ENCODE peak calls at places on chromosomes 12 and 14, in ten cellular contexts. F, J, X, K, Y, T, L, D, W and I are unnamed samples.

GRCh38 chr14:85948163-85948562 is 418.2 kb downstream of the FLRT2 start:
- DNase-seq in W (no peak), J (no peak), T (no peak), Y (no peak), F (no peak), K (no peak), L (no peak), X (no peak), D (no peak), I (no peak)

GRCh38 chr12:93451423-93452158 is 9.8 kb upstream of the UBE2N start:
- DNase-seq in W (no peak), K (no peak), Y (no peak), F (no peak), L (no peak), X (no peak), T (no peak), J (no peak), D (no peak), I (no peak)

GRCh38 chr12:78470354-78471195 is 394.0 kb upstream of the SYT1 start:
- DNase-seq in J (peak; percentile 41), K (peak; percentile 69), T (peak; percentile 60), Y (peak; percentile 45), D (no peak), F (peak; percentile 70), L (peak; percentile 38), W (no peak), X (peak; percentile 34), I (no peak)

GRCh38 chr14:95614335-95614734 is 71.9 kb upstream of the TCL1B start:
- DNase-seq in X (no peak), Y (no peak), L (no peak), J (peak; percentile 79), K (no peak), D (no peak), F (peak; percentile 66), W (no peak), T (no peak), I (no peak)

GRCh38 chr12:5171701-5172100 is 128.0 kb downstream of the KCNA5 start:
- DNase-seq in Y (peak; percentile 21), W (no peak), T (peak; percentile 25), K (peak; percentile 66), X (peak; percentile 50), F (no peak), L (peak; percentile 48), D (no peak), J (peak; percentile 4), I (no peak)

GRCh38 chr14:90518075-90518940 is 121.5 kb downstream of the CALM1 start:
- DNase-seq in D (no peak), Y (no peak), F (no peak), W (no peak), K (no peak), L (no peak), T (no peak), J (no peak), X (no peak), I (no peak)

GRCh38 chr12:85920324-85920947 is 46.3 kb downstream of the NTS start:
- DNase-seq in K (peak; percentile 45), Y (peak; percentile 26), W (no peak), T (peak; percentile 66), L (peak; percentile 7), D (no peak), F (peak; percentile 75), X (no peak), J (peak; percentile 49), I (no peak)

GRCh38 chr12:50508420-50508819 is 3.6 kb downstream of the DIP2B start:
- DNase-seq in T (no peak), W (no peak), X (no peak), J (no peak), D (no peak), Y (no peak), L (no peak), F (no peak), K (no peak), I (no peak)

GRCh38 chr12:121669525-121669908 is at the start of gene MORN3:
- DNase-seq in Y (no peak), F (no peak), K (no peak), J (no peak), D (no peak), W (no peak), X (no peak), L (no peak), T (no peak), I (no peak)

GRCh38 chr14:95196268-95196667 is 38.9 kb upstream of the DICER1 start:
- DNase-seq in D (no peak), T (no peak), W (no peak), L (no peak), J (peak; percentile 51), F (peak; percentile 88), K (no peak), Y (no peak), X (no peak), I (no peak)

GRCh38 chr12:19908825-19909224 is 459.5 kb upstream of the PDE3A start:
- DNase-seq in D (no peak), W (no peak), L (no peak), Y (no peak), K (no peak), F (no peak), T (no peak), J (no peak), X (no peak), I (no peak)

DNA sequence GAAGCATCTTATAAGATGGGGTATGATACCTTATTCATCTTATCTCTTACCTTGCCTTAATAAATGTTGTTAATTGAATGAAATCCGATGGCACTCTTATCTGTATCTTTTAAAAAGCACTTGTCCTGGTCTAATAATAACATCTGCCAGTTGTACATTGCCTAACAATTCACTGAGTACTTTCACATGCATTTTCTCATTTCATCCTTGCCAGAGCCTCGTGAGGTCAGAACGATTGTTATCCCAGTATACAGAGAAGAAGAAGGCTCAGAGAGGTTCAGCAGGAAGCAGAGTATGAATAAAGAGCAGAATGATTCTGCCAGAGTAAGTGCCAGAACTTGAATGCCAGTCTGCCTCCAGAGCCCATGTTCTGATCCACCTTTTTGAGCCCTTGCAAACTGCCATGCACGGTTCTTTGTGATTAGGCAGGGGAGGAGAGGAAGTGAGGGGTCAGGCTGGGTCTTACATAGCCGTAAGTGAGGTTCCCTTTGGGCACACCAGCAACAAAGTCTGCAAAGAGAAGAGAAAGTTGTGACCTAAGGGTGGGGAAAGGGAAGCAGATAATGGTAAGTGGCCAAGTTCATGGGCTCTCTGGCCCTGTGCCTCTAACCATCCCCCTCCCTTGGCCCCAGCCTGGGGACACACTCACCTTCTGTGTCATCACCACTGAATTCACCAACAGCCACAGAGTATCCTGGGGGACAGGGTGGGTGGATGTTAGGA is 11.7 kb downstream of the ITGA5 start:
- DNase-seq in J (no peak), X (no peak), D (no peak), F (no peak), W (no peak), L (no peak), Y (no peak), T (no peak), K (no peak), I (no peak)
- H3K4me3 ChIP-seq in J (no peak overlapping the region), X (no peak overlapping the region), D (no peak overlapping the region), F (no peak overlapping the region), W (no peak overlapping the region), L (no peak overlapping the region), Y (no peak overlapping the region), T (no peak overlapping the region), K (no peak overlapping the region), I (no peak overlapping the region)

GRCh38 chr12:59650594-59651229 is 54.9 kb downstream of the SLC16A7 start:
- DNase-seq in D (no peak), X (no peak), F (no peak), W (no peak), Y (no peak), K (no peak), T (no peak), J (no peak), L (no peak), I (no peak)

GRCh38 chr12:59654061-59654460 is 58.2 kb downstream of the SLC16A7 start:
- DNase-seq in D (no peak), Y (no peak), W (no peak), F (no peak), L (no peak), X (no peak), J (no peak), T (no peak), K (no peak), I (no peak)

GRCh38 chr12:59652098-59652497 is 56.3 kb downstream of the SLC16A7 start:
- DNase-seq in F (no peak), L (no peak), X (no peak), W (no peak), T (no peak), J (no peak), Y (no peak), D (no peak), K (no peak), I (no peak)

GRCh38 chr12:59649203-59649602 is 53.4 kb downstream of the SLC16A7 start:
- DNase-seq in J (no peak), X (no peak), Y (peak; percentile 35), W (no peak), F (no peak), L (no peak), D (no peak), T (no peak), K (peak; percentile 18), I (no peak)

DNA sequence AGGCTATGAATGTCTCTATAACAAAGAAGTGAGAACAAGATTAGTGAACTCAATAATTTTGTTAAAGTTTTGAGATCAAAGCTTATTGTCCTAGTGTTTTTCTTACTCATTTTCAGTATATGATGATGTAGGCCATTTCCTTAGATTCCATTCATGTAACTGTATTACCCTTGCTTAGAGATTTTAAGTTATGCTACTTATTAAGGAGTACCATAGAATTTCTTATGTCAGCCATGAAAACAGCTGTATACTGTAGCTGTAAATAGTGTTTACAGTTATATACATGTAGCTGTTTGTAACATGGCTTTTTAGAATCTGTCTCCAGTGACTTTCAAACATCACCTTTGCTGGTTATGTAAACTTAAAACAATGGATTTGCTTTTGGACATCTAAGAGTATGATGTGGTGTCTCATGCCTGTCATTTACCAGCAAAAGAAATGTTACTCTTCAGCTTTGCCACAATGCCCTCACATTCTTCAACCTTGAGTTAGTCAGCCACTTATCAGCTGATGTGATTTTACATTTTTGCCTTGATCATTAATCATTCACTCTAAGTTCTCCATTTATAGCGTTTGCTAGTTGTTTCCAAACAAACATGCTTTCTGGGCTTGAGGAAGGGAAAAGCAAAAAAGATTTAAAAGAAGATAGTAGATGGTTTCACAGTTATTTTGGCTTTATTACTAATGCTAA is 55.5 kb downstream of the SLC16A7 start:
- DNase-seq in J (no peak), W (no peak), D (no peak), K (peak; percentile 21), X (no peak), Y (peak; percentile 32), L (no peak), F (no peak), T (no peak), I (no peak)
- H3K27ac ChIP-seq in J (no peak overlapping the region), W (no peak overlapping the region), D (no peak overlapping the region), K (no peak overlapping the region), X (no peak overlapping the region), Y (peak overlapping the region; percentile 80), L (no peak overlapping the region), F (no peak overlapping the region), T (no peak overlapping the region), I (no peak overlapping the region)

GRCh38 chr12:48968467-48968866 is 3.1 kb downstream of the WNT10B start:
- DNase-seq in T (no peak), L (no peak), Y (no peak), W (no peak), J (no peak), X (no peak), K (no peak), F (no peak), D (no peak), I (no peak)
- H3K9me3 ChIP-seq in T (no peaks in the 10 kb centered on the region), L (no peaks in the 10 kb centered on the region), Y (no peaks in the 10 kb centered on the region), W (no peaks in the 10 kb centered on the region), J (no peaks in the 10 kb centered on the region), X (no peaks in the 10 kb centered on the region), K (no peaks in the 10 kb centered on the region), F (no peaks in the 10 kb centered on the region), D (no peaks in the 10 kb centered on the region), I (no peaks in the 10 kb centered on the region)

GRCh38 chr12:104581000-104581570 is 124.3 kb downstream of the CHST11 start:
- DNase-seq in L (no peak), Y (no peak), D (no peak), T (no peak), W (no peak), J (no peak), K (peak; percentile 65), X (no peak), F (no peak), I (no peak)
- H3K4me3 ChIP-seq in L (no peak overlapping the region), Y (no peak overlapping the region), D (no peak overlapping the region), T (no peak overlapping the region), W (no peak overlapping the region), J (peak overlapping the region; percentile 48), K (no peak overlapping the region), X (no peak overlapping the region), F (no peak overlapping the region), I (no peak overlapping the region)